ENCODE peak calls at places on chromosomes 2 and 18, in six cellular contexts. L is astrocyte, F is retina, X is brain microvascular endothelial cell, K is NB4, O is T-helper 1 cell. P is an unnamed sample.

GRCh38 chr2:25491966-25492532 is 150.3 kb upstream of the DNMT3A start:
- DNase-seq in L (peak), F (no peak), X (no peak), K (no peak), O (no peak), P (no peak)

GRCh38 chr2:103365071-103365470 is 603.2 kb downstream of the TMEM182 start:
- DNase-seq in L (no peak), F (no peak), X (no peak), K (no peak), O (no peak), P (no peak)

GRCh38 chr18:25764777-25765176 is 325.6 kb downstream of the SS18 start:
- DNase-seq in L (no peak), F (no peak), X (no peak), K (no peak), O (no peak), P (no peak)

GRCh38 chr18:11310476-11311086 is 161.2 kb upstream of the PIEZO2 start:
- DNase-seq in L (no peak), F (peak), X (no peak), K (peak), O (no peak), P (no peak)

GRCh38 chr2:191675807-191676667 is 1.9 kb upstream of the NABP1 start:
- DNase-seq in L (no peak), F (no peak), X (no peak), K (peak), O (peak), P (peak)

GRCh38 chr18:58525517-58525916 is 103.4 kb downstream of the ALPK2 start:
- DNase-seq in L (peak), F (no peak), X (peak), K (no peak), O (no peak), P (no peak)

GRCh38 chr18:57542126-57542525 is 44.4 kb downstream of the FECH start:
- DNase-seq in L (peak), F (no peak), X (peak), K (no peak), O (no peak), P (no peak)

GRCh38 chr2:9761547-9761946 is 81.7 kb upstream of the TAF1B start:
- DNase-seq in L (no peak), F (no peak), X (no peak), K (no peak), O (no peak), P (no peak)

GRCh38 chr2:189369566-189369965 is 71.7 kb upstream of the WDR75 start:
- DNase-seq in L (peak), F (no peak), X (peak), K (no peak), O (no peak), P (no peak)

GRCh38 chr2:224982910-224983688 is 59.2 kb downstream of the DOCK10 start:
- DNase-seq in L (peak), F (peak), X (peak), K (no peak), O (no peak), P (peak)

GRCh38 chr2:63861220-63861822 is 19.6 kb downstream of the UGP2 start:
- DNase-seq in L (no peak), F (no peak), X (peak), K (peak), O (peak), P (peak)

GRCh38 chr2:48471048-48471474 is 58.9 kb upstream of the STON1 start:
- DNase-seq in L (peak), F (peak), X (peak), K (peak), O (no peak), P (no peak)

GRCh38 chr2:71792926-71793761 is 339.8 kb downstream of the DYSF start:
- DNase-seq in L (peak), F (no peak), X (peak), K (no peak), O (no peak), P (no peak)

GRCh38 chr18:25915907-25916306 is 174.5 kb downstream of the SS18 start:
- DNase-seq in L (no peak), F (no peak), X (no peak), K (no peak), O (no peak), P (no peak)

GRCh38 chr2:191169456-191170300 is 18.9 kb upstream of the STAT4 start:
- DNase-seq in L (no peak), F (no peak), X (no peak), K (no peak), O (no peak), P (no peak)

GRCh38 chr2:224722777-224723176 is 6.6 kb upstream of the CCDC195 start:
- DNase-seq in L (no peak), F (peak), X (no peak), K (no peak), O (no peak), P (no peak)

GRCh38 chr2:186822323-186822722 is 26.6 kb downstream of the ZSWIM2 start:
- DNase-seq in L (no peak), F (no peak), X (no peak), K (no peak), O (no peak), P (no peak)

GRCh38 chr18:3251963-3252277 is 4.3 kb downstream of the MYL12A start:
- DNase-seq in L (peak), F (no peak), X (no peak), K (no peak), O (no peak), P (no peak)

GRCh38 chr18:26993568-26993967 is 128.1 kb upstream of the AQP4 start:
- DNase-seq in L (no peak), F (no peak), X (no peak), K (no peak), O (no peak), P (no peak)

GRCh38 chr2:173427887-173428683 is 73.4 kb downstream of the CDCA7 start:
- DNase-seq in L (peak), F (no peak), X (peak), K (peak), O (no peak), P (no peak)

GRCh38 chr2:235494716-235495372 is 1.0 kb downstream of the AGAP1 start:
- DNase-seq in L (peak), F (peak), X (peak), K (no peak), O (no peak), P (peak)

GRCh38 chr2:179622635-179623034 is 238.8 kb downstream of the ZNF385B start:
- DNase-seq in L (no peak), F (no peak), X (no peak), K (no peak), O (no peak), P (no peak)

GRCh38 chr18:7064346-7064745 is 53.3 kb downstream of the LAMA1 start:
- DNase-seq in L (no peak), F (no peak), X (no peak), K (no peak), O (no peak), P (no peak)

GRCh38 chr2:112343827-112344585 is 68.6 kb downstream of the ZC3H6 start:
- DNase-seq in L (no peak), F (no peak), X (no peak), K (no peak), O (no peak), P (no peak)

GRCh38 chr2:39431592-39432316 is 5.3 kb downstream of the MAP4K3 start:
- DNase-seq in L (no peak), F (no peak), X (no peak), K (peak), O (no peak), P (no peak)

GRCh38 chr18:48109961-48110493 is 179.6 kb upstream of the SMAD2 start:
- DNase-seq in L (no peak), F (no peak), X (no peak), K (no peak), O (no peak), P (no peak)

GRCh38 chr2:156657809-156658208 is 221.6 kb downstream of the GPD2 start:
- DNase-seq in L (no peak), F (no peak), X (no peak), K (peak), O (no peak), P (no peak)

GRCh38 chr2:128304715-128305554 is 13.7 kb downstream of the HS6ST1 start:
- DNase-seq in L (peak), F (no peak), X (peak), K (no peak), O (no peak), P (no peak)